ENCODE peak calls at places on chromosomes 2 and 18, in seven cellular contexts. C is upper lobe of left lung, N is uterus, V is left ventricle myocardium inferior, P is colonic mucosa, F is AG04450, G is fibroblast of lung. I is an unnamed sample.

GRCh38 chr2:69603146-69603743 is 40.3 kb downstream of the AAK1 start:
- DNase-seq in P (no peak), C (no peak), G (peak), F (no peak), N (no peak), V (no peak), I (no peak)

GRCh38 chr2:157413342-157414035 is 30.4 kb downstream of the CYTIP start:
- DNase-seq in F (no peak), C (no peak), N (no peak), V (no peak), G (no peak), P (no peak), I (no peak)

GRCh38 chr2:3248754-3249476 is 128.7 kb downstream of the EIPR1 start:
- DNase-seq in G (no peak), N (no peak), P (no peak), V (no peak), F (no peak), C (no peak), I (no peak)

GRCh38 chr2:170972508-170973224 is 43.6 kb downstream of the GORASP2 start:
- DNase-seq in N (no peak), F (no peak), P (no peak), C (no peak), V (no peak), G (peak), I (no peak)

GRCh38 chr2:176096243-176096985 is 3.2 kb upstream of the HOXD12 start:
- DNase-seq in G (no peak), V (no peak), F (no peak), N (no peak), C (no peak), P (peak), I (no peak)

GRCh38 chr2:200383380-200384110 is 77.1 kb downstream of the SPATS2L start:
- DNase-seq in V (no peak), C (no peak), G (peak), N (no peak), F (no peak), P (no peak), I (no peak)

GRCh38 chr2:72415256-72415655 is 267.6 kb upstream of the CYP26B1 start:
- DNase-seq in N (no peak), G (peak), V (no peak), F (no peak), C (no peak), P (no peak), I (no peak)

GRCh38 chr2:186554850-186555785 is 34.7 kb upstream of the ITGAV start:
- DNase-seq in V (no peak), G (peak), C (no peak), P (no peak), N (no peak), F (no peak), I (no peak)

GRCh38 chr2:234708091-234708683 is 211.3 kb upstream of the ARL4C start:
- DNase-seq in P (no peak), V (no peak), G (no peak), F (no peak), C (no peak), N (no peak), I (no peak)
- H3K4me3 ChIP-seq in P (no peak), V (no peak), G (no peak), F (no peak), C (no peak), N (no peak), I (no peak)

GRCh38 chr2:138421971-138422335 is 79.6 kb upstream of the SPOPL start:
- DNase-seq in P (no peak), V (no peak), C (no peak), N (no peak), F (peak), G (peak), I (no peak)

GRCh38 chr2:138421315-138421970 is 80.1 kb upstream of the SPOPL start:
- DNase-seq in P (no peak), V (no peak), C (no peak), F (no peak), N (no peak), G (peak), I (no peak)

GRCh38 chr2:138414014-138414413 is 87.6 kb upstream of the SPOPL start:
- DNase-seq in F (no peak), G (no peak), C (no peak), N (no peak), V (no peak), P (no peak), I (no peak)

DNA sequence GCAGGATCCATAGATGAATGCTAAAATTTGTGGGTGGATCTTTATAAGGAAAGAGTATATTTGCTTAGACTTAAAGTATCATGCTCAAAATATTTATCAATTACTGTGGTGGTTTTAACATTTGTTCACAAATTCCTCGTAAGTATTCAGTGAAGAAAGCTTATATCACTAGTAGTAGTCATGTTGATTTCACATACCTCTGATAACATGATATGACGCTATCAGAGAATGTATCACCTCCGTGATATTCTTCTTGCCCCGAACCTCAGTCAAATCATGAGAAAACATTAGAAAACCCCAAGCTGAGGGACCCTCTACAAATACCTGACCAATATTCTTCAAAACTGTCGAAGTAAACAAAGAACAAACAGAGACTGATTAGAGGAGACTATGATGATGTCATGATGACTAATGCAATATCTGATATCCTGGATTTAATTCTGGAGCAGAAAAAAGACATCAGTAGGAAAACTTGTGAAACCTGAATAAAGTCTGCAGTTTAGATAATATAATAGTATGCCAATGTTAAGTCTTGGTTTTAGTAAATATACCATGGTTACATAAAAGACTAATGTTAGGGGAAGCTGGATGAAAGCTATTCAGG is 85.6 kb upstream of the SPOPL start:
- DNase-seq in C (no peak), G (peak), V (no peak), F (no peak), P (no peak), N (no peak), I (no peak)
- H3K27ac ChIP-seq in C (no peak), G (no peak), V (no peak), F (no peak), P (no peak), N (no peak), I (no peak)

DNA sequence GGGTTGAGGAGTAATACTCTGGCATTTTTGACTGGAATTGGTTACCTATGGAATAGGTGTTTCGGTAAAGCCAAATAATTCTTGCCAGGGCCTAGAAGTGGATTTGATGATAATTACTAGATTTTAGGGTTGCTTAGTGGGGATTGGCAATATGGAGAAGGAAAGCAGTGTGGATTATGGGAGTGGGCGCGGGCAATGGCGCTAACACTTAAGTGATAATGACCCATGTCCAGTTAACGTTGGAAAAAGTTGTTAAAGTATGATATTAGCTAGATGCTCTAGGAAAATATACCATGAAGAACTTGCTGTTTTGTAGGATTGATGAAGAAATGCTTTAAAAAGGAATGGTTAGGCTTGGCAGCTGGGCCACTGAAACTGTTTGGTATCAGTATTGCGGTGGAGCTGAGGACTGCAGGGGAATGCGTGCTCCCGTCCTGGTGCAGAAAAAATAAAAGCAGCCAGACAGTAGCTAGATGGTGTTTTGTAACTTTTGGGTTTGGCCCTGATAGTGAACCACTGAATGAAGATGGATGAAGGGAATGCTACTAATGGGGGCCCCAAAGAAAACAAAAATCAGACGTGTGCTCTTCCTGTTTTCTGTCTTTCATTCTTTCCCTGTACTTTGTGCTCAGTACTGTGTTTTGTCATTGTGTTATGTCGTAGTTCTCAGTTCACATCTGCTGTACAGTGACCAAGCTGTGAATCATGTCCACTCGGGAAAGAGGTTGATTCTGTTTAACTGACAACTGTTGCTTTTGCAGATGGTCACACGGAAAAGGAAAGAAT is 937 bp downstream of the INSIG2 start:
- DNase-seq in N (peak), G (peak), P (peak), C (no peak), F (no peak), V (no peak), I (no peak)
- TF ChIP-seq CTCF in N (peak), G (peak), P (peak), C (peak), F (peak), V (peak), I (peak)

DNA sequence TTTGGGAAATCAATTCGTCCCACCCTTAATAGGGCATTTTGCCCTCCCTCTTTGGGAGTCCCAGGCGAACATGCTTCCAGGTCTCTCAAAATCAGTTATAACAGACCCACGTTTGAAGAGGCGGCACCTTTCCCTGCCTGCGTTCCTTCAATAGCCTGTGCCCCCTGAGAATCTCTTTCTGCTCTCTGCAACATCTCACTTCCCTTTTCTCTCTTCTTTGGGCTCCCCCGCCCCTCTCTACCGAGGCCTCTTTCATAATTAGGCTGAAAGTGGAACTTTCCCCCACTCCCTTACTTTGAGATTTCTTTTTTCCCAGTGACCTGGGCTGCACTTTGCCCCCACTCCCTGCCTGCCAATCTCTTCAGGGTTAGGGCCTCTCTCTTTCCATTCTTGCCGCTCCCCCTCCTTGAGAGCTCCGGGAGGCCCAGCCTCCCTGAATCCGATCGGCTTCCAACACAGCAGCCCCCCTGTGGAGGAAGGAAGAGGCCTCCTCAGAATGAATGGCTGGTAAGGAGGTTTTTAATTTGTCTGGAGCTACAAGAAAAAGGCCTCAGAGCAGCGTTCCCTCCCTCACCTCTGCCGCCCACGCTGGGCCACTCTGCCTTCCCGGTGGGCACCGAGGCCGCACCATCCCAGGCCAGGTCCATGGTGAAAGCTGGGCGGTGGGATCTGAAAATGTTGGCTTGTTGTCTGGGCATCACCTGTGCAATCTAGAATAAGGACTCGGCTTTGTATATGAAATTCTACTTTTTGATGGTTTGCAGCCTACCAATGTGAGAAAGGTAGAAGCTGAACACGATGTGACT is 162.6 kb upstream of the SIX3 start:
- DNase-seq in N (no peak), F (no peak), G (no peak), V (no peak), P (no peak), C (peak), I (no peak)
- H3K4me3 ChIP-seq in N (no peak), F (no peak), G (no peak), V (no peak), P (no peak), C (no peak), I (no peak)

DNA sequence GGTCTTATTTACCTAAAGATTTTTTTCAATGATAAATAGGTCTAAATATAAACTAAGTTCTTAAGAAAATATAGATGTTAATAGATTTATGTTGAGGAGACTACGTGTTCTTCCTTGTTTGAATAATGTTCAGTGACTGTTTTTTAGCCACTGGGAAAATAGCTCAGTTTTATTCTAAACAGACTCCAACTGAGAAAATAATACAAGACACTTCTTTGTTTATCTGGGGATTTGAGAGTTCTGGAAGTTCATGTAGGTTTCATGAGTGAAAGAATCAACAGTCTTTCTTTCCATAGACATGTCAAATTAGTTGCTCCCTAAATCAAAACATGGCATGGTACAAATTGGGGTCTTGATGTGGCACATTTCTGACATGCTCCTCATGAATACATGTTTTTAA is 177.7 kb downstream of the MREG start:
- DNase-seq in V (no peak), N (no peak), C (no peak), G (no peak), P (no peak), F (no peak), I (no peak)
- H3K27ac ChIP-seq in V (peak), N (no peak), C (no peak), G (no peak), P (no peak), F (no peak), I (no peak)

DNA sequence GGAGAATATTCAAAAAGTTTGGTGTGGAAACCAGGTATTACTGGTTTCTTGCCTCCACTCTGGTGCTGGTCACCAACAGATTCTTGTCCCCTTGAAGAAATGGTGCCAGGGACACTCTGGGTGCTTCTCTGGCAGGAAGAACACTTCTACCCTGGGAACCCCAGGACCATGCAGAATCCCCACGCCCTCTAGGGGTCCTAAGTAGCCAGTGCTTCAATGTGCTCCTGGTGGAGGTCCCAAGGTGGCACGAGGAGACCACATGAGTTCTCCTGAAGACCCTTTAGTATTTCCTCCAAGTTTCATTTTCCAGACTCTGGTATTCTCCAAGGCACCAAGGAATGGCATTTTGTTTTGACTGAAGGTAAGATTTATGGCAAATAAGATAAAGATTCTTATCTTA is 380.6 kb downstream of the TSN start:
- DNase-seq in F (no peak), N (no peak), C (no peak), P (no peak), V (no peak), G (peak), I (no peak)
- TF ChIP-seq CTCF in F (peak), N (no peak), C (no peak), P (no peak), V (peak), G (no peak), I (peak)

GRCh38 chr18:78246041-78246440 is 733.6 kb upstream of the SALL3 start:
- DNase-seq in F (no peak), V (no peak), P (no peak), N (no peak), C (no peak), G (no peak), I (no peak)
- H3K4me3 ChIP-seq in F (no peak), V (no peak), P (no peak), N (no peak), C (no peak), G (no peak), I (no peak)

GRCh38 chr2:68386362-68386761 is 21.3 kb downstream of the PLEK start:
- DNase-seq in N (no peak), P (no peak), F (no peak), V (no peak), G (no peak), C (no peak), I (no peak)
- H3K27ac ChIP-seq in N (no peak), P (no peak), F (no peak), V (no peak), G (no peak), C (peak), I (no peak)

GRCh38 chr2:109320195-109320935 is 191.4 kb downstream of the SH3RF3 start:
- DNase-seq in C (no peak), P (no peak), V (no peak), N (no peak), F (no peak), G (no peak), I (no peak)

GRCh38 chr2:109317471-109318090 is 188.6 kb downstream of the SH3RF3 start:
- DNase-seq in P (no peak), N (no peak), C (no peak), G (no peak), V (no peak), F (no peak), I (no peak)

GRCh38 chr2:109318949-109319342 is 189.9 kb downstream of the SH3RF3 start:
- DNase-seq in V (no peak), G (no peak), F (no peak), P (no peak), C (no peak), N (no peak), I (no peak)

GRCh38 chr2:109316091-109316490 is 187.1 kb downstream of the SH3RF3 start:
- DNase-seq in C (no peak), P (no peak), N (no peak), F (no peak), V (no peak), G (no peak), I (no peak)

DNA sequence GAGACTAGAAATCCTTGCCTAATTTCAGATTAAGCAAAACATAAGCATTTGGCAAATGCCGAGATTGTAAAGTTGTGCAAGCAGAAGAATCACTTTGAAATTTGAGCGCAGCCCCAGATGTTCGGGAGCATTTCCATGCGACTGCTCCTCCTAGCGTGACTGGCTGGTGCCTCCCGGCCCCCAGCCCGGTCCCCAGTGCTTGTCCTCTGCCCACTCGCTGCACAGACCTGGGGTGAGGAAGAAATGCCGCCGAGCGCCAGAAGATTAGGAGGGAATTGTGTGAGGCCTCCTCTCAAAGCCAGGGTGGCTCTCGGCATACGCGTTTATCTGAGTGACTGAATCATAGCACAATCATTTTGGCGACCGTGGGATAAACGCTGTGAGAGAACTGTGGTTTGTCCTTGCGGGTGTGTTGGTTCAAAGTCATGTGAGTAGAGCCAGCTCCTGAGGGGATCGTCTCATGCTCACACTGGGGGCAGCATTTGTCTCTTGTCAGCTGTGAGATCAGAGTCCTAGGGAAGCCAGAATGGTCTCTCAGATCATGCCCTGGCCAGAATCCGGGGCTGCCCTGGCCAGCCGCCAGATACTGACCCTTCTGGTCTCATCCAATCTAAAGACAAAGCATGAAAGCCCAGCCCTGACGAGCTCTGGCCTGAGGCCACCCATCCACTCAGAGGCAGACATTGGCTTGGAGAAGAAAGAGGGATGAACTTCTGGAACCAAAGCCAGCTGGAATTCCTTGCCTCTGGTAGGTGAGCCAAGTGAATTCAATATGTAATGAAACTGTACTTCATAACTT is 189.3 kb downstream of the SH3RF3 start:
- DNase-seq in N (peak), F (peak), V (peak), C (peak), G (peak), P (peak), I (peak)
- TF ChIP-seq CTCF in N (peak), F (peak), V (peak), C (peak), G (peak), P (no peak), I (peak)

GRCh38 chr2:214079032-214079431 is 331.8 kb upstream of the VWC2L start:
- DNase-seq in G (no peak), P (no peak), C (no peak), N (no peak), F (no peak), V (no peak), I (no peak)

GRCh38 chr2:214077727-214078126 is 333.1 kb upstream of the VWC2L start:
- DNase-seq in F (no peak), P (no peak), V (no peak), N (no peak), C (no peak), G (peak), I (no peak)

GRCh38 chr2:214076527-214076926 is 334.3 kb upstream of the VWC2L start:
- DNase-seq in V (no peak), F (no peak), P (no peak), C (no peak), N (no peak), G (no peak), I (no peak)

DNA sequence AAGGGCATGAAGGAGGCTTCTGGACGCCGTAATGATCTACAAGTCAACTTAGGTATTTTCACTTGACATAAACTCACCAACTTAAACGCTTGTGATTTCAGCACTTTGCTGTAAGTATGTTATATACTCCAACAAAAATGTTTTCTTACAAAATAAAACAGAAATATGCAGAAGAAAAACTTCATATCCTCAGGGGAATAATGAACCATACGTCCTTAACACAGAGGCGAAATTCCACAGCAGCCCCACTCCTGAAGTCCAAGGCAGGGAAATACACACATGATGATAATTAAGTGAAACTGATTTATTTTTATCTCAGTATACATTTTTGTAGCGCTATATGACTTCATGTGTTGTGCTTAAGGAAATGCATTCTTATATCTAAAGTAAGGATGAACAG is 335.4 kb upstream of the VWC2L start:
- DNase-seq in N (no peak), F (no peak), V (no peak), P (no peak), C (no peak), G (no peak), I (no peak)
- H3K4me3 ChIP-seq in N (no peak), F (no peak), V (no peak), P (no peak), C (no peak), G (no peak), I (no peak)